ENCODE peak calls at places on chromosome 9, in five cellular contexts. Q is mesendoderm, O is mesenchymal stem cell, F is IMR-90, U is neuronal stem cell. G is an unnamed sample. For H3K79me1, the result is how much of the 10 kb centered on the place peaks cover.

GRCh38 chr9:38313421-38313820 is 79.1 kb upstream of the ALDH1B1 start:
- DNase-seq in Q (no peak), O (no peak), F (no peak), U (no peak), G (no peak)

GRCh38 chr9:95343725-95344287 is 26.3 kb upstream of the FANCC start:
- DNase-seq in Q (no peak), O (peak), F (no peak), U (no peak), G (no peak)

GRCh38 chr9:93024986-93025630 is 33.4 kb upstream of the SUSD3 start:
- DNase-seq in Q (no peak), O (no peak), F (no peak), U (no peak), G (no peak)

GRCh38 chr9:127500399-127500798 is 49.1 kb downstream of the LRSAM1 start:
- DNase-seq in Q (no peak), O (no peak), F (no peak), U (no peak), G (no peak)

GRCh38 chr9:107566596-107566995 is 77.0 kb upstream of the KLF4 start:
- DNase-seq in Q (no peak), O (no peak), F (peak), U (no peak), G (no peak)

GRCh38 chr9:92384373-92384772 is 20.0 kb downstream of the OGN start:
- DNase-seq in Q (no peak), O (no peak), F (peak), U (no peak), G (no peak)

GRCh38 chr9:127773981-127774380 is 4.5 kb downstream of the SH2D3C start:
- DNase-seq in Q (no peak), O (no peak), F (no peak), U (no peak), G (no peak)

GRCh38 chr9:20526500-20527319 is 95.6 kb downstream of the MLLT3 start:
- DNase-seq in Q (peak), O (peak), F (peak), U (no peak), G (peak)

GRCh38 chr9:83432104-83432627 is 106.0 kb downstream of the FRMD3 start:
- DNase-seq in Q (peak), O (no peak), F (no peak), U (peak), G (peak)

GRCh38 chr9:31615964-31616363 is 768.5 kb upstream of the ACO1 start:
- DNase-seq in Q (no peak), O (no peak), F (no peak), U (no peak), G (no peak)

GRCh38 chr9:87437966-87438365 is 59.7 kb upstream of the DAPK1 start:
- DNase-seq in Q (no peak), O (no peak), F (no peak), U (no peak), G (no peak)

GRCh38 chr9:125119643-125120286 is 23.6 kb downstream of the SCAI start:
- DNase-seq in Q (peak), O (peak), F (peak), U (no peak), G (peak)

GRCh38 chr9:25681270-25681669 is 3.0 kb upstream of the TUSC1 start:
- DNase-seq in Q (no peak), O (peak), F (peak), U (no peak), G (peak)

GRCh38 chr9:93911136-93911745 is 43.9 kb downstream of the BARX1 start:
- DNase-seq in Q (no peak), O (no peak), F (no peak), U (no peak), G (no peak)

GRCh38 chr9:130908129-130908877 is 11.7 kb upstream of the QRFP start:
- DNase-seq in Q (no peak), O (no peak), F (no peak), U (no peak), G (peak)

GRCh38 chr9:77710965-77711657 is 63.0 kb upstream of the GNA14 start:
- DNase-seq in Q (peak), O (no peak), F (no peak), U (no peak), G (no peak)

GRCh38 chr9:123338710-123339665 is 17.0 kb upstream of the CRB2 start:
- DNase-seq in Q (peak), O (no peak), F (no peak), U (no peak), G (peak)

GRCh38 chr9:107584944-107585343 is 95.4 kb upstream of the KLF4 start:
- DNase-seq in Q (no peak), O (no peak), F (no peak), U (no peak), G (no peak)

GRCh38 chr9:131872006-131872405 is 132.1 kb upstream of the RAPGEF1 start:
- DNase-seq in Q (peak), O (no peak), F (no peak), U (no peak), G (no peak)

GRCh38 chr9:3736186-3736585 is 210.4 kb upstream of the RFX3 start:
- DNase-seq in Q (peak), O (peak), F (peak), U (no peak), G (no peak)

GRCh38 chr9:96417610-96418073 is 528 bp downstream of the ZNF367 start:
- DNase-seq in Q (no peak), O (peak), F (no peak), U (peak), G (no peak)

GRCh38 chr9:35723426-35723825 is 8.6 kb downstream of the TLN1 start:
- DNase-seq in Q (no peak), O (no peak), F (no peak), U (no peak), G (peak)

GRCh38 chr9:27367175-27367798 is 70.3 kb upstream of the EQTN start:
- DNase-seq in Q (no peak), O (no peak), F (no peak), U (no peak), G (no peak)

GRCh38 chr9:129473523-129474244 is 147.2 kb downstream of the C9orf50 start:
- DNase-seq in Q (no peak), O (no peak), F (peak), U (no peak), G (no peak)

GRCh38 chr9:121285835-121286687 is 18.1 kb downstream of the GSN start:
- DNase-seq in Q (peak), O (peak), F (peak), U (no peak), G (peak)
- H3K4me3 ChIP-seq in Q (no peak), O (no peak), F (no peak), U (no peak), G (no peak)

GRCh38 chr9:134061019-134061687 is 6.7 kb downstream of the BRD3 start:
- DNase-seq in Q (no peak), O (no peak), F (no peak), U (no peak), G (no peak)
- H3K79me1 ChIP-seq in Q (under half), O (under half), F (half or more), U (half or more), G (under half)

DNA sequence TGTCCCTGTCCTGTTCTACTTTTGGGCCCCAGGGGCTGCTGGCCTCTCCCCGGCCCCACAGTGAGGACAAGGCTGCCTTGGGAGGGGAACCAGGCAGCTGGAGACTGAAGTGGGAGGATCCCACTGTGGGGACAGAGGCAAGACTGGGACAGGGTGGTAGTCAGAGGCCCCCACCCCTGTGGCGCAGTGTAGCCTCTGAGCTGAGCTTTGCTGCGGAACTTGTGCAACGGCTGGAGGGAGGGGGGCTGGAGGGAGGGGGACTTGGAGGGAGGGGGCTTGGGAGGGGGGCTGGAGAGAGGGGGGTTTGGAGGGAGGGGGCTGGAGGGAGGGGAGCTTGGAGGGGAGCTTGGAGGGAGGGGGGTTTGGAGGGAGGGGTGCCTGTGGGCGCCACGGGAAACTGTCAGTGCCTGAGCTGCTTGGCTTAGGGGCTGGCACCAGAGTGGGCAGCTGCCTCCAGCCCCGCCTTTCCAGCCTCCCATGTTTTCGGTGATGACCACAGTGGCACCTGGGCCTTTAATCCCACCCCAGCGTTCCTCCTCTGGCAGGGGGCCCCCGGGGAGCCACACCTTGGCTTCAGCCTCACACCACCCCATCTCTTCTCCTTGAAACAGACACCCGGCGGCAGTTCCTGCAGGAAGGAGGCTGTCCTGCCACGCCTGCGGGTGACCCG is 2.3 kb upstream of the FUT7 start:
- DNase-seq in Q (no peak), O (no peak), F (no peak), U (no peak), G (no peak)
- H3K4me3 ChIP-seq in Q (no peak), O (no peak), F (no peak), U (no peak), G (no peak)

GRCh38 chr9:89462817-89463216 is 35.1 kb downstream of the SEMA4D start:
- DNase-seq in Q (no peak), O (no peak), F (no peak), U (no peak), G (no peak)
- H3K79me1 ChIP-seq in Q (under half), O (under half), F (under half), U (under half), G (under half)